ENCODE peak calls at places on chromosomes 6 and 20, in six cellular contexts. P is prostate gland, W is sigmoid colon, K is K562, T is HepG2, S is GM12878. I is an unnamed sample.

GRCh38 chr20:41145317-41145716 is 8.0 kb downstream of the PLCG1 start:
- DNase-seq in P (no peak), W (no peak), K (no peak), T (no peak), S (no peak), I (no peak)

GRCh38 chr6:160477901-160478300 is 129.7 kb downstream of the SLC22A3 start:
- DNase-seq in P (no peak), W (no peak), K (no peak), T (no peak), S (no peak), I (no peak)

GRCh38 chr20:45934046-45934586 is 367 bp upstream of the PCIF1 start:
- DNase-seq in P (peak; percentile 53), W (peak; percentile 90), K (peak; percentile 68), T (no peak), S (no peak), I (peak; percentile 50)

GRCh38 chr6:47353822-47354221 is 44.1 kb upstream of the TNFRSF21 start:
- DNase-seq in P (no peak), W (no peak), K (no peak), T (no peak), S (no peak), I (no peak)

GRCh38 chr6:11500008-11500407 is 37.5 kb upstream of the TMEM170B start:
- DNase-seq in P (no peak), W (no peak), K (no peak), T (no peak), S (no peak), I (no peak)

GRCh38 chr6:43951063-43951755 is 176.0 kb downstream of the MRPL14 start:
- DNase-seq in P (no peak), W (peak; percentile 52), K (peak; percentile 63), T (peak; percentile 73), S (no peak), I (peak; percentile 87)

GRCh38 chr20:17523326-17523725 is 7.9 kb downstream of the BFSP1 start:
- DNase-seq in P (no peak), W (peak; percentile 20), K (no peak), T (no peak), S (no peak), I (no peak)

GRCh38 chr6:107523054-107523791 is 33.3 kb downstream of the SOBP start:
- DNase-seq in P (no peak), W (no peak), K (no peak), T (no peak), S (no peak), I (no peak)

GRCh38 chr6:54719633-54720032 is 126.9 kb upstream of the FAM83B start:
- DNase-seq in P (no peak), W (no peak), K (no peak), T (no peak), S (no peak), I (no peak)

GRCh38 chr6:11428895-11429294 is 108.7 kb upstream of the TMEM170B start:
- DNase-seq in P (no peak), W (no peak), K (no peak), T (peak; percentile 80), S (peak; percentile 83), I (no peak)

GRCh38 chr20:64156886-64157875 is 7.1 kb upstream of the MYT1 start:
- DNase-seq in P (no peak), W (peak; percentile 50), K (no peak), T (no peak), S (no peak), I (no peak)
- H3K4me1 ChIP-seq in P (no peaks in the 10 kb centered on the region), W (no peaks in the 10 kb centered on the region), K (no peaks in the 10 kb centered on the region), T (peaks cover 32% of the 10 kb centered on the region), S (no peaks in the 10 kb centered on the region), I (no peaks in the 10 kb centered on the region)

GRCh38 chr6:37239950-37240713 is 17.4 kb upstream of the TBC1D22B start:
- DNase-seq in P (peak; percentile 27), W (peak; percentile 96), K (peak; percentile 75), T (peak; percentile 85), S (peak; percentile 69), I (peak; percentile 87)
- TF ChIP-seq POLR2AphosphoS5 in P (no peak), W (peak; percentile 65), K (peak; percentile 37), T (no peak), S (no peak), I (peak; percentile 63)

DNA sequence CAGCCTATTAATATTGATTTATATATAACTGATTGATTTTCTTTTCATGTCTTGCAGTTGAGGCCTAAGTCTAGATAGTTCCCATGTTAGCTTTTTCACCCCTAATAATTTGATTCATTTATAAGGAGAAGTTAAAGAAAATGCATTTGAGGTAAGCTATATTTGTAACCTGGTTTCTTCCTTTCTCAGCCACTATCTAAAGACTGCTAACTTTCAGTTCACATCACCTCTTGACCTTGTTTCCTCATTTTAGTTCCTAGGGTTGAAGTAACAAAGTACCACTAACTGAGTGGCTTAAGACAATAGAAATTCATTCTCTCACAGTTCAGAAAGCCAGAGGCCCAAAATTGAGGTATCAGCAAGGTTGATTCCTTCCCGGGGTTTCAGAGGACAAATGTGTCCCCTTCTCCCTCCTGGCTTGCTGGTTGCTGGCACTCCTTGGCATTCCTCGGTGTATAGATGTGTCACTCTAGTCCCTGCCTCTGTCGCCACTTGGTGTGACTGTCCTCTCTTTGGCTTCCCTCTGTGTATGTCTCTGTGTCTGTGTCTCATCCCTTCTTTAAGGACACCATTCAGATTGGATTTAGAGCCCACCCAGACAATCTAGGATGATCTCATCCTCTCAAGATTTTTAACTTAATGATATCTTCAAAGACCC is 55.9 kb upstream of the C20orf144 start:
- DNase-seq in P (no peak), W (no peak), K (no peak), T (no peak), S (peak; percentile 51), I (no peak)
- H3K4me1 ChIP-seq in P (peaks cover 4% of the 10 kb centered on the region), W (peaks cover 31% of the 10 kb centered on the region), K (peaks cover 5% of the 10 kb centered on the region), T (peaks cover 32% of the 10 kb centered on the region), S (peaks cover 45% of the 10 kb centered on the region), I (no peaks in the 10 kb centered on the region)

GRCh38 chr6:7897461-7898192 is 13.0 kb downstream of the TXNDC5 start:
- DNase-seq in P (no peak), W (peak; percentile 15), K (no peak), T (no peak), S (no peak), I (no peak)
- TF ChIP-seq POLR2AphosphoS5 in P (no peak), W (no peak), K (no peak), T (no peak), S (no peak), I (no peak)

DNA sequence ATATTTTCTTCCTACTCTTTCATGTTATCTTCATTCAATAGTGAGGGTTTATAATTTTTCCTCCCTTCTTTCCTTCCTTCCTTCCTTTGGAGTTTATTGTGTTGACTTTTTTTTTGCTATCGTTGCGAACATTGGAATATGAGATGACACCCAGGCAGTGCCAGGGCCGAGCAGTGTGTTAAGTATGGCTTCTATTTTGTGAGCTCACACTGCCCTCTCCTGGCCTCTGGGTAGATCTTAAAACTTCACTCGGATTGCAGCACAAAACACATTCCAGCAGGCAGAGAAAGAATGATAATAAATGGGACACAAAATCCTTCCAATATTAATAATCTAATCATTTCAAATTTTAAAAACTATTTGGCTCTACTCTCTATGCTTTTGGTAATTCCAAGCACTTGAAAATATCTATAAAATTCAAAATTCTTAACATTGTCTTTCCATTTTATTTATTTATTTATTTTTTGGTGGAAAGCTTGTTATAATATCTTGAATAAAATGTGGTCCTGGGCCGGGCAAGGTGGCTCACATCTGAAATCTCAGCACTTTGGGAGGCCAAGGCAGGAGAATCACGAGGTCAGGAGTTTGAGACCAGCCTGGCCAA is 147.4 kb upstream of the OLIG3 start:
- DNase-seq in P (peak; percentile 83), W (peak; percentile 81), K (peak; percentile 52), T (peak; percentile 79), S (no peak), I (peak; percentile 77)
- H3K4me1 ChIP-seq in P (no peaks in the 10 kb centered on the region), W (peaks cover 9% of the 10 kb centered on the region), K (no peaks in the 10 kb centered on the region), T (peaks cover 14% of the 10 kb centered on the region), S (peaks cover 21% of the 10 kb centered on the region), I (no peaks in the 10 kb centered on the region)

GRCh38 chr6:5840742-5841141 is 166.0 kb downstream of the NRN1 start:
- DNase-seq in P (no peak), W (no peak), K (no peak), T (no peak), S (no peak), I (no peak)
- TF ChIP-seq POLR2AphosphoS5 in P (no peak), W (no peak), K (no peak), T (no peak), S (no peak), I (no peak)

GRCh38 chr20:50756447-50756846 is 25.1 kb downstream of the PARD6B start:
- DNase-seq in P (no peak), W (no peak), K (no peak), T (no peak), S (no peak), I (no peak)
- H3K4me1 ChIP-seq in P (no peaks in the 10 kb centered on the region), W (no peaks in the 10 kb centered on the region), K (peaks cover 6% of the 10 kb centered on the region), T (peaks cover 11% of the 10 kb centered on the region), S (no peaks in the 10 kb centered on the region), I (peaks cover 12% of the 10 kb centered on the region)

GRCh38 chr20:63957004-63957689 is 931 bp upstream of the UCKL1 start:
- DNase-seq in P (peak; percentile 57), W (peak; percentile 85), K (peak; percentile 79), T (peak; percentile 85), S (no peak), I (peak; percentile 71)

GRCh38 chr20:63953764-63954429 is 2.3 kb downstream of the UCKL1 start:
- DNase-seq in P (no peak), W (no peak), K (no peak), T (no peak), S (no peak), I (no peak)

GRCh38 chr20:63956664-63957003 is 418 bp upstream of the UCKL1 start:
- DNase-seq in P (no peak), W (no peak), K (no peak), T (no peak), S (no peak), I (no peak)

GRCh38 chr20:63955846-63956663 is at the start of gene UCKL1:
- DNase-seq in P (peak; percentile 92), W (peak; percentile 97), K (peak; percentile 83), T (peak; percentile 91), S (no peak), I (peak; percentile 94)

GRCh38 chr20:63955281-63955845 is 853 bp downstream of the UCKL1 start:
- DNase-seq in P (no peak), W (no peak), K (peak; percentile 71), T (peak; percentile 33), S (no peak), I (no peak)
- TF ChIP-seq POLR2AphosphoS5 in P (no peak), W (no peak), K (no peak), T (no peak), S (no peak), I (no peak)

GRCh38 chr20:31608256-31608980 is 3.3 kb downstream of the ID1 start:
- DNase-seq in P (peak; percentile 93), W (peak; percentile 87), K (peak; percentile 73), T (peak; percentile 100), S (no peak), I (peak; percentile 92)

GRCh38 chr20:31605902-31606677 is 1.0 kb downstream of the ID1 start:
- DNase-seq in P (peak; percentile 14), W (peak; percentile 72), K (peak; percentile 48), T (peak; percentile 47), S (no peak), I (peak; percentile 35)

GRCh38 chr20:31607640-31608255 is 2.7 kb downstream of the ID1 start:
- DNase-seq in P (no peak), W (no peak), K (peak; percentile 5), T (peak; percentile 62), S (no peak), I (no peak)

GRCh38 chr20:31606678-31606927 is 1.5 kb downstream of the ID1 start:
- DNase-seq in P (no peak), W (no peak), K (no peak), T (no peak), S (no peak), I (no peak)

GRCh38 chr20:31606928-31607639 is 2.0 kb downstream of the ID1 start:
- DNase-seq in P (peak; percentile 28), W (no peak), K (peak; percentile 78), T (peak; percentile 99), S (no peak), I (peak; percentile 55)
- H3K4me1 ChIP-seq in P (peaks cover 16% of the 10 kb centered on the region), W (peaks cover 39% of the 10 kb centered on the region), K (peaks cover 43% of the 10 kb centered on the region), T (peaks cover 68% of the 10 kb centered on the region), S (peaks cover 21% of the 10 kb centered on the region), I (peaks cover 32% of the 10 kb centered on the region)